ENCODE peak calls at places on chromosomes 13 and 19, in six cellular contexts. One of them, this sample, is unnamed.

GRCh38 chr19:51799311-51799997 is 4.5 kb downstream of the FPR3 start:
- DNase-seq in ascending aorta: peak; percentile 67
- DNase-seq in heart left ventricle: peak; percentile 89
- DNase-seq in coronary artery: peak; percentile 91
- DNase-seq in CD8-positive, alpha-beta memory T cell: no peak
- DNase-seq in stomach: peak; percentile 39
- DNase-seq in this sample: peak; percentile 92

GRCh38 chr13:30047154-30047874 is 196.9 kb upstream of the UBL3 start:
- DNase-seq in ascending aorta: no peak
- DNase-seq in heart left ventricle: no peak
- DNase-seq in coronary artery: no peak
- DNase-seq in CD8-positive, alpha-beta memory T cell: no peak
- DNase-seq in stomach: no peak
- DNase-seq in this sample: no peak

GRCh38 chr13:113820813-113821651 is 42.8 kb downstream of the GAS6 start:
- DNase-seq in ascending aorta: peak; percentile 33
- DNase-seq in heart left ventricle: peak; percentile 81
- DNase-seq in coronary artery: peak; percentile 89
- DNase-seq in CD8-positive, alpha-beta memory T cell: no peak
- DNase-seq in stomach: no peak
- DNase-seq in this sample: no peak

GRCh38 chr13:52848455-52849190 is at the start of gene PCDH8:
- DNase-seq in ascending aorta: no peak
- DNase-seq in heart left ventricle: no peak
- DNase-seq in coronary artery: no peak
- DNase-seq in CD8-positive, alpha-beta memory T cell: no peak
- DNase-seq in stomach: no peak
- DNase-seq in this sample: no peak

GRCh38 chr13:99955747-99956472 is 15.7 kb downstream of the ZIC5 start:
- DNase-seq in ascending aorta: no peak
- DNase-seq in heart left ventricle: no peak
- DNase-seq in coronary artery: peak; percentile 71
- DNase-seq in CD8-positive, alpha-beta memory T cell: no peak
- DNase-seq in stomach: no peak
- DNase-seq in this sample: no peak

GRCh38 chr13:98629055-98629454 is 52.1 kb upstream of the STK24 start:
- DNase-seq in ascending aorta: no peak
- DNase-seq in heart left ventricle: no peak
- DNase-seq in coronary artery: no peak
- DNase-seq in CD8-positive, alpha-beta memory T cell: no peak
- DNase-seq in stomach: no peak
- DNase-seq in this sample: no peak

GRCh38 chr13:95535243-95535642 is 17.3 kb upstream of the CLDN10 start:
- DNase-seq in ascending aorta: no peak
- DNase-seq in heart left ventricle: no peak
- DNase-seq in coronary artery: no peak
- DNase-seq in CD8-positive, alpha-beta memory T cell: no peak
- DNase-seq in stomach: no peak
- DNase-seq in this sample: no peak

GRCh38 chr19:3785464-3785937 is 680 bp downstream of the MATK start:
- DNase-seq in ascending aorta: no peak
- DNase-seq in heart left ventricle: no peak
- DNase-seq in coronary artery: no peak
- DNase-seq in CD8-positive, alpha-beta memory T cell: peak; percentile 24
- DNase-seq in stomach: no peak
- DNase-seq in this sample: peak; percentile 59

GRCh38 chr19:37303591-37304171 is 67.2 kb upstream of the ZNF527 start:
- DNase-seq in ascending aorta: no peak
- DNase-seq in heart left ventricle: no peak
- DNase-seq in coronary artery: no peak
- DNase-seq in CD8-positive, alpha-beta memory T cell: no peak
- DNase-seq in stomach: no peak
- DNase-seq in this sample: no peak

GRCh38 chr19:4375164-4375619 is 25.2 kb downstream of the SH3GL1 start:
- DNase-seq in ascending aorta: no peak
- DNase-seq in heart left ventricle: peak; percentile 13
- DNase-seq in coronary artery: no peak
- DNase-seq in CD8-positive, alpha-beta memory T cell: no peak
- DNase-seq in stomach: peak; percentile 71
- DNase-seq in this sample: peak; percentile 91

GRCh38 chr19:1875646-1876493 is 9.4 kb downstream of the ABHD17A start:
- DNase-seq in ascending aorta: peak; percentile 71
- DNase-seq in heart left ventricle: peak; percentile 94
- DNase-seq in coronary artery: peak; percentile 90
- DNase-seq in CD8-positive, alpha-beta memory T cell: peak; percentile 85
- DNase-seq in stomach: peak; percentile 94
- DNase-seq in this sample: peak; percentile 97

GRCh38 chr13:89950225-89950624 is 1397.3 kb upstream of the MIR17HG start:
- DNase-seq in ascending aorta: no peak
- DNase-seq in heart left ventricle: no peak
- DNase-seq in coronary artery: no peak
- DNase-seq in CD8-positive, alpha-beta memory T cell: no peak
- DNase-seq in stomach: no peak
- DNase-seq in this sample: no peak

GRCh38 chr19:57587529-57587928 is 3.6 kb downstream of the ZIK1 start:
- DNase-seq in ascending aorta: no peak
- DNase-seq in heart left ventricle: no peak
- DNase-seq in coronary artery: no peak
- DNase-seq in CD8-positive, alpha-beta memory T cell: no peak
- DNase-seq in stomach: no peak
- DNase-seq in this sample: no peak

GRCh38 chr19:13963603-13964105 is 11.3 kb downstream of the DCAF15 start:
- DNase-seq in ascending aorta: no peak
- DNase-seq in heart left ventricle: no peak
- DNase-seq in coronary artery: no peak
- DNase-seq in CD8-positive, alpha-beta memory T cell: no peak
- DNase-seq in stomach: no peak
- DNase-seq in this sample: no peak

GRCh38 chr19:33375760-33376159 is 2.3 kb downstream of the CEBPG start:
- DNase-seq in ascending aorta: no peak
- DNase-seq in heart left ventricle: no peak
- DNase-seq in coronary artery: no peak
- DNase-seq in CD8-positive, alpha-beta memory T cell: no peak
- DNase-seq in stomach: no peak
- DNase-seq in this sample: no peak

GRCh38 chr13:20815469-20815868 is 41.7 kb upstream of the EEF1AKMT1 start:
- DNase-seq in ascending aorta: no peak
- DNase-seq in heart left ventricle: no peak
- DNase-seq in coronary artery: no peak
- DNase-seq in CD8-positive, alpha-beta memory T cell: no peak
- DNase-seq in stomach: no peak
- DNase-seq in this sample: no peak

GRCh38 chr19:29815231-29815630 is 3.4 kb downstream of the CCNE1 start:
- DNase-seq in ascending aorta: no peak
- DNase-seq in heart left ventricle: no peak
- DNase-seq in coronary artery: no peak
- DNase-seq in CD8-positive, alpha-beta memory T cell: no peak
- DNase-seq in stomach: no peak
- DNase-seq in this sample: no peak

GRCh38 chr13:28475916-28476725 is 18.8 kb downstream of the FLT1 start:
- DNase-seq in ascending aorta: no peak
- DNase-seq in heart left ventricle: no peak
- DNase-seq in coronary artery: no peak
- DNase-seq in CD8-positive, alpha-beta memory T cell: no peak
- DNase-seq in stomach: no peak
- DNase-seq in this sample: no peak

GRCh38 chr13:101305981-101306411 is 110.3 kb downstream of the NALCN start:
- DNase-seq in ascending aorta: no peak
- DNase-seq in heart left ventricle: no peak
- DNase-seq in coronary artery: no peak
- DNase-seq in CD8-positive, alpha-beta memory T cell: no peak
- DNase-seq in stomach: no peak
- DNase-seq in this sample: peak; percentile 50

GRCh38 chr19:6890938-6891337 is 3.6 kb downstream of the ADGRE1 start:
- DNase-seq in ascending aorta: no peak
- DNase-seq in heart left ventricle: no peak
- DNase-seq in coronary artery: no peak
- DNase-seq in CD8-positive, alpha-beta memory T cell: peak; percentile 11
- DNase-seq in stomach: no peak
- DNase-seq in this sample: no peak

GRCh38 chr19:19599190-19599535 is 19.3 kb downstream of the PBX4 start:
- DNase-seq in ascending aorta: no peak
- DNase-seq in heart left ventricle: no peak
- DNase-seq in coronary artery: no peak
- DNase-seq in CD8-positive, alpha-beta memory T cell: no peak
- DNase-seq in stomach: no peak
- DNase-seq in this sample: no peak

GRCh38 chr13:110716235-110716505 is 2.7 kb downstream of the ING1 start:
- DNase-seq in ascending aorta: no peak
- DNase-seq in heart left ventricle: no peak
- DNase-seq in coronary artery: peak; percentile 82
- DNase-seq in CD8-positive, alpha-beta memory T cell: peak; percentile 4
- DNase-seq in stomach: peak; percentile 51
- DNase-seq in this sample: no peak

GRCh38 chr13:51629711-51630575 is 45.7 kb downstream of the WDFY2 start:
- DNase-seq in ascending aorta: no peak
- DNase-seq in heart left ventricle: no peak
- DNase-seq in coronary artery: no peak
- DNase-seq in CD8-positive, alpha-beta memory T cell: no peak
- DNase-seq in stomach: no peak
- DNase-seq in this sample: no peak

GRCh38 chr13:44393391-44393790 is 19.8 kb downstream of the SERP2 start:
- DNase-seq in ascending aorta: no peak
- DNase-seq in heart left ventricle: no peak
- DNase-seq in coronary artery: peak; percentile 54
- DNase-seq in CD8-positive, alpha-beta memory T cell: no peak
- DNase-seq in stomach: peak; percentile 62
- DNase-seq in this sample: peak; percentile 87

GRCh38 chr13:41364043-41364442 is 53.0 kb downstream of the NAA16 start:
- DNase-seq in ascending aorta: no peak
- DNase-seq in heart left ventricle: no peak
- DNase-seq in coronary artery: no peak
- DNase-seq in CD8-positive, alpha-beta memory T cell: no peak
- DNase-seq in stomach: no peak
- DNase-seq in this sample: no peak

GRCh38 chr19:29044037-29044436 is 168.9 kb downstream of the UQCRFS1 start:
- DNase-seq in ascending aorta: no peak
- DNase-seq in heart left ventricle: no peak
- DNase-seq in coronary artery: no peak
- DNase-seq in CD8-positive, alpha-beta memory T cell: no peak
- DNase-seq in stomach: no peak
- DNase-seq in this sample: no peak

GRCh38 chr13:36819064-36819810 is at the start of gene RFXAP:
- DNase-seq in ascending aorta: peak; percentile 45
- DNase-seq in heart left ventricle: peak; percentile 89
- DNase-seq in coronary artery: peak; percentile 86
- DNase-seq in CD8-positive, alpha-beta memory T cell: peak; percentile 88
- DNase-seq in stomach: peak; percentile 93
- DNase-seq in this sample: peak; percentile 96

GRCh38 chr13:66576381-66576780 is 653.8 kb downstream of the PCDH9 start:
- DNase-seq in ascending aorta: no peak
- DNase-seq in heart left ventricle: no peak
- DNase-seq in coronary artery: no peak
- DNase-seq in CD8-positive, alpha-beta memory T cell: no peak
- DNase-seq in stomach: no peak
- DNase-seq in this sample: no peak
- H3K4me3 ChIP-seq in ascending aorta: no peak overlapping the region
- H3K4me3 ChIP-seq in heart left ventricle: no peak overlapping the region
- H3K4me3 ChIP-seq in coronary artery: no peak overlapping the region
- H3K4me3 ChIP-seq in CD8-positive, alpha-beta memory T cell: no peak overlapping the region
- H3K4me3 ChIP-seq in stomach: no peak overlapping the region
- H3K4me3 ChIP-seq in this sample: no peak overlapping the region

DNA sequence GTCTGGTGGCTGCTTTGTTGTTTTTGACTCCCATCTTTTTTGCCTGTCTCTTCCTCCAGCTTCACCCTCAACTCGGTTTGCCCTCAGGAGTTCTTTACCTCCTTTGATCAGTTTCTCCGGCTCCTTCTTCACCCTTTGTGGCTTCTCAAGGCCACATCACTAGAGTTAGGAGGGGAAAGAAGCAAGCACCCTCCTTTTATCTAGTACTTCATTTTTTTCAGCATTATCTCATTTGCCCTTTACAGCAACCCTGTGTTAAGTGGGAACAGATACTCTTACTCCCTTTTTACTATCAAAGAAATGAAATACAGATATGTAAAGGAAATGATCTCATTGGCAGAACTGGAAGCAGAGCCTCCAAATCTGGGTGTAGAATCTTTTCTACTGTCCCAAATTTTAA is 26.9 kb downstream of the RAP2A start:
- DNase-seq in ascending aorta: no peak
- DNase-seq in heart left ventricle: no peak
- DNase-seq in coronary artery: no peak
- DNase-seq in CD8-positive, alpha-beta memory T cell: no peak
- DNase-seq in stomach: no peak
- DNase-seq in this sample: no peak
- H3K27ac ChIP-seq in ascending aorta: no peak overlapping the region
- H3K27ac ChIP-seq in heart left ventricle: peak overlapping the region; percentile 19
- H3K27ac ChIP-seq in coronary artery: no peak overlapping the region
- H3K27ac ChIP-seq in CD8-positive, alpha-beta memory T cell: no peak overlapping the region
- H3K27ac ChIP-seq in stomach: no peak overlapping the region
- H3K27ac ChIP-seq in this sample: no peak overlapping the region

DNA sequence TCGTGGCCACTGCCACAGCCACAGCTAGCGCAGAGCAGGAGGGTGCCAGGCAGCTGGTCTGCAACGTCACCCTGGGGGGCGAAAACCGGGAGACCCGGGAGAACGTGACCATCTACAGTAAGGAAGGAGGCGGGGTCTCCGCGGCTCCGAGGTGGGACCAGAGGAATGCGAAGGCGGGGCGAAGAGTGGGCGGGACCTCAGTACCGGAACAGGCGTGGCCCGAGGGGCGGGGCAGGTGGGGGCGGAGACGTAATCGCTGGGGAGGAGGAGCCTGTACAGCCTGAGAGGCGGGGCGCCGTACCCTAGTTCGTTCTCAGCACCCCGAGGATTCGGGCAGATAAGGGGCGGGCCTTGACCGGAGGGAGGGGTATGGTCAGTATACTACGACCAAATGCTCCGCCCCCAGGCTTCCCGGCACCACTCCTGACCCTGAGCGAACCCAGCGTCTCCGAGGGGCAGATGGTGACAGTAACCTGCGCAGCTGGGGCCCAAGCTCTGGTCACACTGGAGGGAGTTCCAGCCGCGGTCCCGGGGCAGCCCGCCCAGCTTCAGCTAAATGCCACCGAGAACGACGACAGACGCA is 2.5 kb downstream of the ICAM5 start:
- DNase-seq in ascending aorta: peak; percentile 36
- DNase-seq in heart left ventricle: peak; percentile 64
- DNase-seq in coronary artery: no peak
- DNase-seq in CD8-positive, alpha-beta memory T cell: peak; percentile 52
- DNase-seq in stomach: peak; percentile 82
- DNase-seq in this sample: peak; percentile 97
- H3K4me3 ChIP-seq in ascending aorta: peak overlapping the region; percentile 43
- H3K4me3 ChIP-seq in heart left ventricle: peak overlapping the region; percentile 50
- H3K4me3 ChIP-seq in coronary artery: peak overlapping the region; percentile 73
- H3K4me3 ChIP-seq in CD8-positive, alpha-beta memory T cell: peak overlapping the region; percentile 62
- H3K4me3 ChIP-seq in stomach: peak overlapping the region; percentile 33
- H3K4me3 ChIP-seq in this sample: peak overlapping the region; percentile 47

GRCh38 chr13:67224148-67224846 is 5.8 kb downstream of the PCDH9 start:
- DNase-seq in ascending aorta: no peak
- DNase-seq in heart left ventricle: peak; percentile 77
- DNase-seq in coronary artery: no peak
- DNase-seq in CD8-positive, alpha-beta memory T cell: peak; percentile 24
- DNase-seq in stomach: peak; percentile 87
- DNase-seq in this sample: peak; percentile 92
- H3K27ac ChIP-seq in ascending aorta: no peak overlapping the region
- H3K27ac ChIP-seq in heart left ventricle: peak overlapping the region; percentile 42
- H3K27ac ChIP-seq in coronary artery: no peak overlapping the region
- H3K27ac ChIP-seq in CD8-positive, alpha-beta memory T cell: no peak overlapping the region
- H3K27ac ChIP-seq in stomach: no peak overlapping the region
- H3K27ac ChIP-seq in this sample: no peak overlapping the region

This sample was measured in kidney.